ENCODE peak calls at places on chromosome 1, in six cellular contexts. One of them, this sample, is unnamed.

GRCh38 chr1:234549447-234550021 is 60.4 kb downstream of the IRF2BP2 start:
- DNase-seq in keratinocyte: no peak
- DNase-seq in CD4-positive, CD25-positive, alpha-beta regulatory T cell: no peak
- DNase-seq in ovary: no peak
- DNase-seq in pancreas: no peak
- DNase-seq in left ventricle myocardium inferior: no peak
- DNase-seq in this sample: peak; percentile 15

GRCh38 chr1:181033128-181033798 is 520 bp upstream of the MR1 start:
- DNase-seq in CD4-positive, CD25-positive, alpha-beta regulatory T cell: no peak
- DNase-seq in pancreas: no peak
- DNase-seq in ovary: no peak
- DNase-seq in keratinocyte: peak; percentile 60
- DNase-seq in left ventricle myocardium inferior: no peak
- DNase-seq in this sample: no peak

GRCh38 chr1:238789916-238790667 is 596.3 kb upstream of the CHRM3 start:
- DNase-seq in left ventricle myocardium inferior: no peak
- DNase-seq in ovary: no peak
- DNase-seq in keratinocyte: no peak
- DNase-seq in CD4-positive, CD25-positive, alpha-beta regulatory T cell: no peak
- DNase-seq in pancreas: no peak
- DNase-seq in this sample: peak; percentile 73

GRCh38 chr1:155128755-155129473 is 1.2 kb downstream of the EFNA1 start:
- DNase-seq in left ventricle myocardium inferior: peak; percentile 51
- DNase-seq in ovary: peak; percentile 48
- DNase-seq in keratinocyte: no peak
- DNase-seq in pancreas: peak; percentile 70
- DNase-seq in CD4-positive, CD25-positive, alpha-beta regulatory T cell: no peak
- DNase-seq in this sample: peak; percentile 68

GRCh38 chr1:224739303-224739996 is 123.3 kb downstream of the CNIH3 start:
- DNase-seq in pancreas: no peak
- DNase-seq in keratinocyte: no peak
- DNase-seq in left ventricle myocardium inferior: no peak
- DNase-seq in ovary: no peak
- DNase-seq in CD4-positive, CD25-positive, alpha-beta regulatory T cell: no peak
- DNase-seq in this sample: no peak

GRCh38 chr1:192887426-192887825 is 78.6 kb downstream of the RGS2 start:
- DNase-seq in CD4-positive, CD25-positive, alpha-beta regulatory T cell: no peak
- DNase-seq in left ventricle myocardium inferior: no peak
- DNase-seq in ovary: no peak
- DNase-seq in keratinocyte: no peak
- DNase-seq in pancreas: no peak
- DNase-seq in this sample: peak; percentile 69

GRCh38 chr1:91730781-91731732 is 154.9 kb downstream of the TGFBR3 start:
- DNase-seq in keratinocyte: no peak
- DNase-seq in ovary: peak; percentile 54
- DNase-seq in CD4-positive, CD25-positive, alpha-beta regulatory T cell: no peak
- DNase-seq in left ventricle myocardium inferior: peak; percentile 58
- DNase-seq in pancreas: peak; percentile 56
- DNase-seq in this sample: no peak

GRCh38 chr1:11925938-11926292 is 312 bp downstream of the KIAA2013 start:
- DNase-seq in keratinocyte: no peak
- DNase-seq in ovary: peak; percentile 57
- DNase-seq in CD4-positive, CD25-positive, alpha-beta regulatory T cell: peak; percentile 26
- DNase-seq in pancreas: no peak
- DNase-seq in left ventricle myocardium inferior: no peak
- DNase-seq in this sample: no peak

GRCh38 chr1:156476501-156477298 is 23.9 kb downstream of the MEF2D start:
- DNase-seq in pancreas: no peak
- DNase-seq in CD4-positive, CD25-positive, alpha-beta regulatory T cell: no peak
- DNase-seq in left ventricle myocardium inferior: no peak
- DNase-seq in ovary: peak; percentile 70
- DNase-seq in keratinocyte: no peak
- DNase-seq in this sample: peak; percentile 91

GRCh38 chr1:100657876-100658715 is 61.4 kb upstream of the VCAM1 start:
- DNase-seq in pancreas: no peak
- DNase-seq in keratinocyte: no peak
- DNase-seq in CD4-positive, CD25-positive, alpha-beta regulatory T cell: no peak
- DNase-seq in left ventricle myocardium inferior: no peak
- DNase-seq in ovary: no peak
- DNase-seq in this sample: no peak

GRCh38 chr1:2452583-2453315 is 23.3 kb upstream of the PLCH2 start:
- DNase-seq in left ventricle myocardium inferior: no peak
- DNase-seq in ovary: no peak
- DNase-seq in CD4-positive, CD25-positive, alpha-beta regulatory T cell: no peak
- DNase-seq in pancreas: no peak
- DNase-seq in keratinocyte: no peak
- DNase-seq in this sample: no peak

GRCh38 chr1:179166663-179167417 is 62.6 kb downstream of the ABL2 start:
- DNase-seq in pancreas: no peak
- DNase-seq in keratinocyte: no peak
- DNase-seq in left ventricle myocardium inferior: no peak
- DNase-seq in ovary: no peak
- DNase-seq in CD4-positive, CD25-positive, alpha-beta regulatory T cell: no peak
- DNase-seq in this sample: no peak

GRCh38 chr1:156704930-156705320 is 458 bp downstream of the CRABP2 start:
- DNase-seq in pancreas: peak; percentile 68
- DNase-seq in keratinocyte: no peak
- DNase-seq in CD4-positive, CD25-positive, alpha-beta regulatory T cell: no peak
- DNase-seq in ovary: peak; percentile 72
- DNase-seq in left ventricle myocardium inferior: peak; percentile 29
- DNase-seq in this sample: peak; percentile 76

GRCh38 chr1:25924454-25924853 is 18.2 kb upstream of the STMN1 start:
- DNase-seq in left ventricle myocardium inferior: no peak
- DNase-seq in CD4-positive, CD25-positive, alpha-beta regulatory T cell: no peak
- DNase-seq in pancreas: no peak
- DNase-seq in keratinocyte: no peak
- DNase-seq in ovary: no peak
- DNase-seq in this sample: no peak

GRCh38 chr1:246267896-246268295 is 239.2 kb downstream of the SMYD3 start:
- DNase-seq in CD4-positive, CD25-positive, alpha-beta regulatory T cell: no peak
- DNase-seq in pancreas: no peak
- DNase-seq in keratinocyte: no peak
- DNase-seq in ovary: no peak
- DNase-seq in left ventricle myocardium inferior: no peak
- DNase-seq in this sample: peak; percentile 64

GRCh38 chr1:3349968-3350299 is 104.5 kb upstream of the ARHGEF16 start:
- DNase-seq in left ventricle myocardium inferior: no peak
- DNase-seq in keratinocyte: no peak
- DNase-seq in pancreas: no peak
- DNase-seq in CD4-positive, CD25-positive, alpha-beta regulatory T cell: no peak
- DNase-seq in ovary: no peak
- DNase-seq in this sample: no peak

GRCh38 chr1:218527737-218528136 is 182.6 kb downstream of the TGFB2 start:
- DNase-seq in pancreas: no peak
- DNase-seq in keratinocyte: no peak
- DNase-seq in ovary: no peak
- DNase-seq in left ventricle myocardium inferior: no peak
- DNase-seq in CD4-positive, CD25-positive, alpha-beta regulatory T cell: no peak
- DNase-seq in this sample: no peak

GRCh38 chr1:224933584-224933983 is 4.1 kb downstream of the DNAH14 start:
- DNase-seq in CD4-positive, CD25-positive, alpha-beta regulatory T cell: no peak
- DNase-seq in pancreas: no peak
- DNase-seq in keratinocyte: no peak
- DNase-seq in ovary: no peak
- DNase-seq in left ventricle myocardium inferior: no peak
- DNase-seq in this sample: no peak

GRCh38 chr1:202416641-202417040 is 68.1 kb downstream of the PPP1R12B start:
- DNase-seq in CD4-positive, CD25-positive, alpha-beta regulatory T cell: no peak
- DNase-seq in left ventricle myocardium inferior: no peak
- DNase-seq in ovary: no peak
- DNase-seq in pancreas: no peak
- DNase-seq in keratinocyte: no peak
- DNase-seq in this sample: no peak

GRCh38 chr1:164617607-164618564 is 58.9 kb downstream of the PBX1 start:
- DNase-seq in ovary: no peak
- DNase-seq in keratinocyte: no peak
- DNase-seq in CD4-positive, CD25-positive, alpha-beta regulatory T cell: no peak
- DNase-seq in pancreas: no peak
- DNase-seq in left ventricle myocardium inferior: no peak
- DNase-seq in this sample: peak; percentile 87

GRCh38 chr1:39955547-39956539 is 898 bp downstream of the MFSD2A start:
- DNase-seq in keratinocyte: no peak
- DNase-seq in left ventricle myocardium inferior: no peak
- DNase-seq in ovary: no peak
- DNase-seq in pancreas: peak; percentile 16
- DNase-seq in CD4-positive, CD25-positive, alpha-beta regulatory T cell: peak; percentile 20
- DNase-seq in this sample: peak; percentile 64

GRCh38 chr1:172742599-172743500 is 83.9 kb downstream of the FASLG start:
- DNase-seq in left ventricle myocardium inferior: no peak
- DNase-seq in ovary: no peak
- DNase-seq in CD4-positive, CD25-positive, alpha-beta regulatory T cell: peak; percentile 61
- DNase-seq in pancreas: no peak
- DNase-seq in keratinocyte: no peak
- DNase-seq in this sample: no peak

GRCh38 chr1:218600968-218601367 is 255.8 kb downstream of the TGFB2 start:
- DNase-seq in CD4-positive, CD25-positive, alpha-beta regulatory T cell: no peak
- DNase-seq in keratinocyte: peak; percentile 81
- DNase-seq in pancreas: no peak
- DNase-seq in ovary: no peak
- DNase-seq in left ventricle myocardium inferior: no peak
- DNase-seq in this sample: no peak

GRCh38 chr1:1196431-1197187 is 9.8 kb downstream of the TNFRSF18 start:
- DNase-seq in left ventricle myocardium inferior: peak; percentile 1
- DNase-seq in pancreas: no peak
- DNase-seq in ovary: no peak
- DNase-seq in CD4-positive, CD25-positive, alpha-beta regulatory T cell: no peak
- DNase-seq in keratinocyte: no peak
- DNase-seq in this sample: peak; percentile 44

GRCh38 chr1:52636701-52637695 is 4.0 kb downstream of the SHISAL2A start:
- DNase-seq in left ventricle myocardium inferior: no peak
- DNase-seq in ovary: no peak
- DNase-seq in CD4-positive, CD25-positive, alpha-beta regulatory T cell: peak; percentile 80
- DNase-seq in pancreas: no peak
- DNase-seq in keratinocyte: no peak
- DNase-seq in this sample: no peak

DNA sequence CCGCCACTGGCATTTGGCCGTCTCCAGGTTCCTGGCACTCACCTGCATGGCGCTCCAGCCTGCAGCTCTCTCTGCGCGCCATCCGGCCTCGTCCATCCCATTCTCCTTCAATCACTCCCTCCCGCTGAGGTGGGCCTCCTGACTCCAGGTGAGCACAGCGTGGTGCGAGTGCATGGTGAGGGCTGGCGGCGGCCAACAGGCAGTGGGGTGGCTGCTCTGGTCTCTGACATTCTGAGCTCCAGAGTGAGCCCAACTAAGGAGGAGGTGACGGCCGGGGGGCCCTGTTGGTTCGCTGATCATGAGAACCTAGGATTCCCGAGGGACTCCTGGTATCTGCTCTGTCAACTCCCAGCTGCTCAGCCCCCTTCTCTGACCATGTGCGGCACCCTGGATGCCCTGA is 130.4 kb downstream of the AJAP1 start:
- DNase-seq in pancreas: no peak
- DNase-seq in CD4-positive, CD25-positive, alpha-beta regulatory T cell: no peak
- DNase-seq in ovary: no peak
- DNase-seq in keratinocyte: no peak
- DNase-seq in left ventricle myocardium inferior: no peak
- DNase-seq in this sample: no peak
- H3K9me3 ChIP-seq in pancreas: no peaks in the 10 kb centered on the region
- H3K9me3 ChIP-seq in CD4-positive, CD25-positive, alpha-beta regulatory T cell: no peaks in the 10 kb centered on the region
- H3K9me3 ChIP-seq in ovary: no peaks in the 10 kb centered on the region
- H3K9me3 ChIP-seq in keratinocyte: no peaks in the 10 kb centered on the region
- H3K9me3 ChIP-seq in left ventricle myocardium inferior: no peaks in the 10 kb centered on the region
- H3K9me3 ChIP-seq in this sample: no peaks in the 10 kb centered on the region

DNA sequence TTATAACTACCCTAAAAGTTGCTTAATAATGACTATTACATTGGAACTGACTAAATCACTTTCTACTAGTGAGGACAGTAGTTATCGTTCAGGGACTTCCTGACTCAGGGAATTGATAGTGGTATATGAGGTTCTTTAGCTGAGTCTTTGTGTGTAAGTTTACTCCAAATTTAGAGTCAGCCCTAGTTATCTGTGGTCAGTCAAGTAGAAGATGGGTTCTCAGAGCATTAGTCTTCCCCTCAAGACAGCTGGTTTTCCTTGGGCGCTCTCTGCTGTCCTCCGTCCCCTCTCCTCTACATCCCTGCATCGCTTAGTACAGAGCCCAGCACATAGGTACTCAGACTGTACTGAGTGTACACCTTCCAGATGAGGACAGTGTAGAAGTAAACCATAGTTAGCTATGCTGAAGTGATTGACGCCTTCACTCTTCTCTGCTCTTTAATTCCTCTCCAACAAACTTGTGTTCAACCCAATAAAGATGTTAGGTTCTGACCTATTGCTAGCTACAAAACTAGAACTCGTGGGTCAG is 116.5 kb downstream of the C1orf21 start:
- DNase-seq in left ventricle myocardium inferior: no peak
- DNase-seq in pancreas: no peak
- DNase-seq in ovary: no peak
- DNase-seq in CD4-positive, CD25-positive, alpha-beta regulatory T cell: no peak
- DNase-seq in keratinocyte: no peak
- DNase-seq in this sample: no peak
- H3K4me1 ChIP-seq in left ventricle myocardium inferior: peaks cover 80% of the 10 kb centered on the region
- H3K4me1 ChIP-seq in pancreas: peaks cover 14% of the 10 kb centered on the region
- H3K4me1 ChIP-seq in ovary: peaks cover 5% of the 10 kb centered on the region
- H3K4me1 ChIP-seq in CD4-positive, CD25-positive, alpha-beta regulatory T cell: no peaks in the 10 kb centered on the region
- H3K4me1 ChIP-seq in keratinocyte: no peaks in the 10 kb centered on the region
- H3K4me1 ChIP-seq in this sample: peaks cover 23% of the 10 kb centered on the region

GRCh38 chr1:113073457-113073950 is 506 bp downstream of the LRIG2 start:
- DNase-seq in ovary: no peak
- DNase-seq in pancreas: no peak
- DNase-seq in left ventricle myocardium inferior: peak; percentile 45
- DNase-seq in CD4-positive, CD25-positive, alpha-beta regulatory T cell: no peak
- DNase-seq in keratinocyte: peak; percentile 15
- DNase-seq in this sample: peak; percentile 88

GRCh38 chr1:113074237-113074636 is 1.2 kb downstream of the LRIG2 start:
- DNase-seq in left ventricle myocardium inferior: no peak
- DNase-seq in keratinocyte: no peak
- DNase-seq in ovary: no peak
- DNase-seq in CD4-positive, CD25-positive, alpha-beta regulatory T cell: no peak
- DNase-seq in pancreas: no peak
- DNase-seq in this sample: no peak

GRCh38 chr1:113072757-113073456 is at the start of gene LRIG2:
- DNase-seq in pancreas: peak; percentile 98
- DNase-seq in keratinocyte: peak; percentile 96
- DNase-seq in CD4-positive, CD25-positive, alpha-beta regulatory T cell: peak; percentile 96
- DNase-seq in left ventricle myocardium inferior: peak; percentile 99
- DNase-seq in ovary: peak; percentile 98
- DNase-seq in this sample: peak; percentile 100

GRCh38 chr1:113072141-113072756 is 749 bp upstream of the LRIG2 start:
- DNase-seq in ovary: no peak
- DNase-seq in pancreas: no peak
- DNase-seq in keratinocyte: no peak
- DNase-seq in left ventricle myocardium inferior: no peak
- DNase-seq in CD4-positive, CD25-positive, alpha-beta regulatory T cell: no peak
- DNase-seq in this sample: no peak
- H3K4me3 ChIP-seq in ovary: peak overlapping the region; percentile 81
- H3K4me3 ChIP-seq in pancreas: peak overlapping the region; percentile 85
- H3K4me3 ChIP-seq in keratinocyte: peak overlapping the region; percentile 95
- H3K4me3 ChIP-seq in left ventricle myocardium inferior: peak overlapping the region; percentile 77
- H3K4me3 ChIP-seq in CD4-positive, CD25-positive, alpha-beta regulatory T cell: peak overlapping the region; percentile 90
- H3K4me3 ChIP-seq in this sample: peak overlapping the region; percentile 99

DNA sequence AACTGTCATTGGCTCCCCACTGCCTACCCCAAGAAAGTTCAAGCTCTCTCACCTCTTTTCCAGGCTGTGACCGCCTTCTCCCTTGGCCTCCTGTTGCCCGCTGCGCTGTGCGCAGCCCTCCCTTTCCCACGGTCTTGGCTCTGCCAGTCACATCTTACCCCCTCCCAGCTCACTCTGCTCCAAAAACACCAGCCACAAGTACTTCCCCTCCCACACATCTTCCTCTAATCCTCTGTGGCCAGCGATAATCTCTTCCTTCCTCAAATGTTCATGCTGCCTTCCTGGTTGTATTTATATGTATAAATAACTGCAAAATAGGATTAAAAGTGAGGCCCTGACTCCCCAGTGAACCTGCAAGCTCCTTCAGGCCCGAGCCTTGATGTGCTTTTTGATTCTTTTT is 81.8 kb downstream of the AJAP1 start:
- DNase-seq in pancreas: no peak
- DNase-seq in left ventricle myocardium inferior: no peak
- DNase-seq in keratinocyte: no peak
- DNase-seq in CD4-positive, CD25-positive, alpha-beta regulatory T cell: no peak
- DNase-seq in ovary: no peak
- DNase-seq in this sample: no peak
- H3K9me3 ChIP-seq in pancreas: no peaks in the 10 kb centered on the region
- H3K9me3 ChIP-seq in left ventricle myocardium inferior: no peaks in the 10 kb centered on the region
- H3K9me3 ChIP-seq in keratinocyte: no peaks in the 10 kb centered on the region
- H3K9me3 ChIP-seq in CD4-positive, CD25-positive, alpha-beta regulatory T cell: no peaks in the 10 kb centered on the region
- H3K9me3 ChIP-seq in ovary: no peaks in the 10 kb centered on the region
- H3K9me3 ChIP-seq in this sample: peaks cover 11% of the 10 kb centered on the region